ENCODE peak calls at places on chromosomes 1 and 21, in six cellular contexts. V is GM20000, M is cardiac fibroblast, X is lung, Z is Caki2, I is MCF 10A. H is an unnamed sample.

GRCh38 chr1:184483101-184483813 is 96.4 kb downstream of the C1orf21 start:
- DNase-seq in V (no peak), M (peak; percentile 61), X (peak; percentile 60), Z (no peak), I (no peak), H (no peak)

GRCh38 chr1:9826616-9827015 is 2.9 kb upstream of the CLSTN1 start:
- DNase-seq in V (no peak), M (no peak), X (no peak), Z (no peak), I (no peak), H (no peak)

GRCh38 chr21:43702785-43703067 is 16.2 kb upstream of the PDXK start:
- DNase-seq in V (no peak), M (peak; percentile 14), X (no peak), Z (no peak), I (no peak), H (no peak)

GRCh38 chr21:31142600-31142999 is 104.3 kb upstream of the KRTAP19-8 start:
- DNase-seq in V (no peak), M (no peak), X (no peak), Z (no peak), I (peak; percentile 2), H (no peak)

GRCh38 chr21:43597052-43597451 is 62.2 kb downstream of the HSF2BP start:
- DNase-seq in V (no peak), M (peak; percentile 46), X (no peak), Z (peak; percentile 60), I (peak; percentile 74), H (no peak)

GRCh38 chr1:206609229-206609991 is 2.9 kb downstream of the EIF2D start:
- DNase-seq in V (peak; percentile 64), M (peak; percentile 42), X (no peak), Z (no peak), I (no peak), H (no peak)

GRCh38 chr1:155478270-155478852 is 84.2 kb downstream of the ASH1L start:
- DNase-seq in V (no peak), M (no peak), X (no peak), Z (no peak), I (no peak), H (no peak)

GRCh38 chr1:226593541-226593940 is 45.0 kb downstream of the STUM start:
- DNase-seq in V (no peak), M (no peak), X (no peak), Z (no peak), I (no peak), H (no peak)

GRCh38 chr21:14989359-14989758 is 75.4 kb downstream of the NRIP1 start:
- DNase-seq in V (no peak), M (peak; percentile 72), X (no peak), Z (no peak), I (no peak), H (no peak)

H was measured in GM12864.